ENCODE peak calls at places on chromosomes 12 and 14, in eight cellular contexts. V is BJ, A is colonic mucosa, E is GM12865, F is kidney, L is HL-60, Z is left ventricle myocardium inferior, Y is psoas muscle. K is an unnamed sample.

GRCh38 chr14:99527026-99527425 is 45.8 kb downstream of the CCNK start:
- DNase-seq in A (no peak), Y (no peak), E (no peak), F (no peak), Z (no peak), V (no peak), L (no peak), K (no peak)

GRCh38 chr14:39974036-39974435 is 541.8 kb upstream of the FBXO33 start:
- DNase-seq in F (no peak), Z (no peak), Y (no peak), L (no peak), E (peak), A (no peak), V (no peak), K (no peak)

GRCh38 chr14:36925094-36925493 is 247.3 kb downstream of the SLC25A21 start:
- DNase-seq in V (no peak), Y (no peak), A (no peak), Z (no peak), L (no peak), E (no peak), F (no peak), K (no peak)

GRCh38 chr14:99790201-99790977 is 2.8 kb upstream of the EML1 start:
- DNase-seq in Z (no peak), A (no peak), V (no peak), E (no peak), Y (no peak), L (no peak), F (no peak), K (no peak)

GRCh38 chr12:66176525-66176924 is 6.7 kb upstream of the TMBIM4 start:
- DNase-seq in Z (no peak), Y (no peak), V (no peak), E (no peak), A (no peak), F (no peak), L (no peak), K (no peak)

GRCh38 chr14:76644875-76645518 is 116.3 kb upstream of the VASH1 start:
- DNase-seq in V (no peak), Z (peak), E (peak), F (no peak), L (peak), A (no peak), Y (no peak), K (no peak)

GRCh38 chr12:93453633-93454032 is 11.9 kb upstream of the UBE2N start:
- DNase-seq in V (peak), A (no peak), Y (no peak), E (no peak), Z (no peak), F (no peak), L (no peak), K (peak)

GRCh38 chr12:131892711-131893604 is 1.5 kb upstream of the ULK1 start:
- DNase-seq in A (no peak), L (no peak), Z (no peak), Y (no peak), F (peak), V (no peak), E (no peak), K (no peak)

GRCh38 chr12:21764063-21764462 is 10.4 kb downstream of the KCNJ8 start:
- DNase-seq in A (no peak), F (no peak), V (no peak), L (no peak), Y (no peak), Z (no peak), E (no peak), K (no peak)

GRCh38 chr12:93895096-93895460 is 217.9 kb downstream of the CRADD start:
- DNase-seq in F (no peak), Z (no peak), V (no peak), E (no peak), Y (no peak), L (no peak), A (no peak), K (no peak)

GRCh38 chr14:92382677-92383076 is 59.7 kb downstream of the SLC24A4 start:
- DNase-seq in F (no peak), A (no peak), L (peak), V (no peak), Y (no peak), Z (no peak), E (no peak), K (no peak)

GRCh38 chr12:96257550-96258392 is 63.6 kb downstream of the ELK3 start:
- DNase-seq in A (no peak), E (no peak), L (no peak), F (no peak), V (no peak), Z (no peak), Y (no peak), K (no peak)

GRCh38 chr14:39434401-39434800 is 2.2 kb upstream of the FBXO33 start:
- DNase-seq in Z (no peak), E (no peak), F (no peak), V (no peak), L (no peak), Y (no peak), A (no peak), K (no peak)

GRCh38 chr12:15823360-15824128 is 34.4 kb upstream of the EPS8 start:
- DNase-seq in Y (no peak), V (no peak), E (no peak), Z (no peak), F (no peak), A (no peak), L (no peak), K (no peak)

GRCh38 chr12:39441963-39442894 is 691 bp downstream of the KIF21A start:
- DNase-seq in Y (peak), F (peak), V (no peak), Z (peak), A (peak), E (peak), L (no peak), K (no peak)

GRCh38 chr12:120630139-120630895 is 10.1 kb upstream of the CABP1 start:
- DNase-seq in Z (no peak), Y (no peak), A (no peak), F (no peak), V (no peak), L (no peak), E (no peak), K (no peak)

GRCh38 chr12:95244350-95244749 is 26.7 kb downstream of the VEZT start:
- DNase-seq in V (no peak), L (no peak), F (no peak), Y (no peak), A (no peak), Z (no peak), E (no peak), K (no peak)

GRCh38 chr14:70919774-70920173 is 12.5 kb downstream of the PCNX1 start:
- DNase-seq in F (no peak), L (no peak), V (no peak), A (no peak), Y (no peak), E (no peak), Z (no peak), K (no peak)

GRCh38 chr12:29519585-29520182 is 22.2 kb upstream of the OVCH1 start:
- DNase-seq in V (no peak), Y (no peak), E (peak), F (no peak), L (peak), A (peak), Z (no peak), K (no peak)

GRCh38 chr14:29759521-29760340 is 167.9 kb downstream of the PRKD1 start:
- DNase-seq in L (no peak), A (no peak), V (no peak), Z (no peak), F (no peak), Y (no peak), E (peak), K (no peak)

GRCh38 chr12:78698747-78699146 is 165.8 kb upstream of the SYT1 start:
- DNase-seq in Z (no peak), E (no peak), L (no peak), Y (no peak), F (no peak), V (no peak), A (no peak), K (no peak)

GRCh38 chr14:25904446-25904845 is 693.4 kb downstream of the NOVA1 start:
- DNase-seq in F (no peak), E (no peak), Y (no peak), Z (no peak), V (no peak), A (no peak), L (no peak), K (no peak)

GRCh38 chr12:18703326-18703725 is 34.5 kb downstream of the PLCZ1 start:
- DNase-seq in L (no peak), F (no peak), A (no peak), E (no peak), Y (no peak), Z (no peak), V (no peak), K (no peak)

GRCh38 chr12:54526800-54527630 is 22.4 kb upstream of the PDE1B start:
- DNase-seq in Y (no peak), Z (peak), F (no peak), V (no peak), A (peak), L (peak), E (peak), K (no peak)

GRCh38 chr14:77098470-77099353 is 654 bp downstream of the CIPC start:
- DNase-seq in A (peak), Z (peak), E (no peak), F (peak), V (no peak), L (no peak), Y (peak), K (no peak)

GRCh38 chr14:90532826-90533525 is 136.1 kb downstream of the CALM1 start:
- DNase-seq in L (no peak), F (peak), Z (no peak), A (no peak), Y (peak), E (no peak), V (no peak), K (no peak)

GRCh38 chr14:105090493-105091334 is 25.5 kb upstream of the GPR132 start:
- DNase-seq in L (peak), A (peak), Z (peak), Y (peak), E (peak), V (no peak), F (peak), K (no peak)

GRCh38 chr12:125403145-125403789 is 338.0 kb downstream of the AACS start:
- DNase-seq in V (no peak), Z (no peak), A (no peak), F (no peak), E (peak), L (peak), Y (no peak), K (no peak)

GRCh38 chr12:80268924-80269749 is 169.8 kb downstream of the OTOGL start:
- DNase-seq in F (no peak), Z (no peak), E (peak), A (no peak), Y (no peak), V (peak), L (no peak), K (peak)

DNA sequence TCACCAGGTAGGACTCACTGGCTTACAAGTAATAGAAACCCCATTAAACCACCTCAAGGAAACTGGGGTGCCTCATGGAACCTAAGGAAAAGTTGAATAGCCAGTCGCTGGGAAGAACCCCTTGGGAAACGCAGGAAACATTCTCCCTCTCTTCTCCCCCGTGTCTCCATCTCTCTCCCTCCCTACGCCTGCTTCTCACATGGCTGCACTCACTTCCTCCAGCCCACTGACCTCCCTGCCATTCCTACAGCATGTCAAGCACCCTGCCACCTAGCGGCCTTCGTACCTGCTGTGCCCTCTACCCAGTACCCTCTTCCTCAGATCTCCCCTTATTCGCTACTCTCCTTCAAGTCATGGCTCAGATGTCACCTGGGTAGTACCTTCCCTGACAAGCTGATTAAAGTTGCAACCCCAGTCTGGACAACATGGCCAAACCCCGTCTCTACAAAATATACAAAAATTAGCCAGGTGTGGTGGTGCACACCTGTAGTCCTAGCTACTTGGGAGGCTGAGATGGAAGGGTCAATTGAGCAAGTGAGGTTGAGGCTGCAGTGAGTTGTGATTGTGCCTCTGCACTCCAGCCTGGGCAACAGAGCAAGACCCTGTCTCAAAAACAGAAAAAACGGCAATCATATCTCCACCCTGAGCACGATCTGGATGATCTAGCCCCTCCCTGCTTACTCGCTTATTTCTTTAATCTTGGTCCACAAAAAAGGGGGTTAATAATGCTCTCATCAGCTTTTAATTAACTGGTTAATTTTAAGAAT is 6.4 kb upstream of the DTX1 start:
- DNase-seq in E (peak), F (peak), A (no peak), V (no peak), L (peak), Z (no peak), Y (no peak), K (no peak)
- TF ChIP-seq CTCF in E (peak), F (peak), A (no peak), V (peak), L (peak), Z (peak), Y (no peak), K (no peak)

DNA sequence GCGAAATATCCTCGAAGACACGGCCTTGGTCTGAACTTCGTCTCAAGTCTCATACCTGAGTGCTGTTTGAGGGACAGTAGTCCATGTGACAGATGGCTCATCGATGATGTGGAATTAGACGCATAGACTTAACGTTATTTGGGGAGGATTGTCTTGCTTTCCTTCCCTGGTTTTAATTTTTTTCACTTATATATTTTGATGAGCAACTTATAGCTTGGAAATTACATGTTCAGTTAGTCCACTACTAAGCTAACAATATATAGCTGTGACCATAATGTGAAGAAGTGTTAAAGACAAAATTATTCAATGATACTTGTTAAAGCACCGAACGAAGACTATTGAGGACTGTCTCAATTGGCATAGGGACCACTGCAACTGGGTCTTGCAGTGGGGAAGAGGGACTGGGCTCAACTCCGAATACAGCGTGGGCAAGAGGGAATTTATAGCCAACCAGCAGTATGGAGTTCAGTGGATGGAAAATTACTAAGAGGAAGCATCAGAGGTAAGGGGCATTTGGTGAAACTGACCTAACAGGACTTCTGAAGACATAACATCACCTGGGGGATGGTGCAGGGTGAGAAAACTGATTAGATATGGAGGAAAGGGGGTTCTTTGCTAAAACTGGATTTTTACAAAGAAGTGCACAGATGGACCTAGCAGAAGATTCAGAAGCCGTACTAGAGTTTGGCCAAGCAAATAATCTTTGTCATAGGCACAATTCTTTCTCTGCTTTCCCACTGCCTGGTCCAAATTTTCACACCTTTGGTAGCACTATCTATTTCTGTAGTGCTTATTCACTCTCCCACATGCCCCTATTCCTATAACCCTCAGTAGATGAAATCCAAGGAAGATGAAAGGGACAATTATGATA is 910 bp upstream of the TM7SF3 start:
- DNase-seq in Z (no peak), V (no peak), L (peak), E (peak), A (peak), F (no peak), Y (no peak), K (no peak)
- H3K4me3 ChIP-seq in Z (peak), V (peak), L (peak), E (peak), A (peak), F (peak), Y (peak), K (peak)

GRCh38 chr12:13561923-13562322 is 365.4 kb downstream of the EMP1 start:
- DNase-seq in L (no peak), Z (no peak), V (no peak), A (no peak), E (no peak), F (no peak), Y (no peak), K (no peak)

GRCh38 chr12:13562915-13563742 is 366.6 kb downstream of the EMP1 start:
- DNase-seq in L (no peak), E (no peak), F (peak), Y (peak), A (no peak), V (no peak), Z (no peak), K (no peak)

GRCh38 chr12:13563743-13564125 is 367.2 kb downstream of the EMP1 start:
- DNase-seq in E (no peak), Y (no peak), L (no peak), V (no peak), Z (no peak), F (no peak), A (no peak), K (no peak)

GRCh38 chr12:13566286-13566685 is 369.8 kb downstream of the EMP1 start:
- DNase-seq in A (no peak), F (no peak), Y (no peak), Z (no peak), L (no peak), V (no peak), E (no peak), K (no peak)

GRCh38 chr12:13564266-13564810 is 367.8 kb downstream of the EMP1 start:
- DNase-seq in A (no peak), Y (no peak), L (no peak), Z (no peak), F (peak), V (no peak), E (no peak), K (no peak)
- TF ChIP-seq CTCF in A (no peak), Y (no peak), L (no peak), Z (no peak), F (no peak), V (no peak), E (no peak), K (no peak)

GRCh38 chr14:53946404-53947400 is 9.9 kb downstream of the BMP4 start:
- DNase-seq in Z (no peak), F (peak), V (no peak), L (no peak), A (no peak), Y (no peak), E (no peak), K (no peak)
- H3K4me3 ChIP-seq in Z (peak), F (peak), V (no peak), L (no peak), A (peak), Y (peak), E (no peak), K (no peak)

DNA sequence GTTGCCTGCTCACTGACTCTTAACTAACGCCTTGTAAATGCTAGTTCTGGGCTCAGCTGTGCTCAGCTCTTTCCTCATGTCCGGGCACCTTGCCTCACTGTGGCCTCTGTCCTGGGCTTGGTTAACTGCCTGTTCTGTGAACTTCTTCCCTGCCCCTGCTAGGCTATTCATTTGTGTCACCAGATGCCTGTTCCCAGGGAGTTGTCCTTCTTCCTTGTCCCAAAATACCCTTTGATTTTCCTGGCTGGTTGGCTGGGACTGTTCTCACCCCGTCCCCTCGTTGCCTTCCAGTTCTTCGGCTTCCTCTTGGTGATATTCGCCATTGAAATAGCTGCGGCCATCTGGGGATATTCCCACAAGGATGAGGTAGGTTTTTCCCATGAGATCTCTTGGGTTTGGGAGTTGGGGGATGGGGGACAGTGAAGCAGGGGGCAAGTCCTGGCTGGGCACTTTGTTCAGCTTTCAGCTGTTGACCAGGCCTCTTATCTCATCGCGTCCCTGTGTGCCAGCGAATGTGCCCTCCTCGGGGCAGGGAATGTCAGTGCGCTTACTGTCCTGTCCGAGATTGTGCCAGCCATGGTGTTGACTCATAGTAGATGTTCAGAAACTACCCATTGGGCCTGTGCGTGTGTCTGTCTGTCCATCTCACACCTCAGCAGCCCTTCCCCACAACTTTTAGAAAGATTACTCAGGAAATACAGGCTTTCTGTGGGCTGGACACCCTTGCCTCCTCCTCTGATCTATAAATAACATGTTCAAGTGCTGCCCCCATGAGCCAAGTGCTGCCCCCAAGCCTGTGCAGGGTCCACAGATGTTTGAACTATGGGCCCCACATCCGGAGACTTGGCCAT is 33.1 kb downstream of the CD9 start:
- DNase-seq in V (no peak), A (peak), Y (peak), Z (no peak), E (no peak), F (peak), L (peak), K (no peak)
- TF ChIP-seq CTCF in V (no peak), A (no peak), Y (no peak), Z (no peak), E (no peak), F (no peak), L (no peak), K (no peak)

DNA sequence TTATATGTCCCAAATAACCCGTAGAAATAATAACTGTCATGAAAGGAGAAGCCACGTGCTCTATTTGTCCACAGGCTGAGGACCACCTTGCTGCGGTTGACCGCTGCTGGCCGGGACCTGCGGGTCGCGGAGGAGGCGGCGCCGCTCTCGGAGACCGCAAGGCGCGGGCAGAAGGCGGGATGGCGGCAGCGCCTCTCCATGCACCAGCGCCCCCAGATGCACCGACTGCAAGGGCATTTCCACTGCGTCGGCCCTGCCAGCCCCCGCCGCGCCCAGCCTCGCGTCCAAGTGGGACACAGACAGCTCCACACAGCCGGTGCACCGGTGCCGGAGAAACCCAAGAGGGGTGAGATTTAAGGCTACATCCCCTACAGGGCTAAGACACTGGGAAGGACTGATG is 21.0 kb downstream of the RPGRIP1 start:
- DNase-seq in F (no peak), A (no peak), V (no peak), Z (peak), Y (no peak), E (peak), L (peak), K (no peak)
- H3K4me3 ChIP-seq in F (peak), A (peak), V (no peak), Z (peak), Y (peak), E (peak), L (peak), K (no peak)

GRCh38 chr12:88242939-88243338 is 100.8 kb downstream of the TMTC3 start:
- DNase-seq in V (no peak), E (no peak), A (no peak), Y (no peak), Z (no peak), L (no peak), F (no peak), K (no peak)
- TF ChIP-seq CTCF in V (no peak), E (no peak), A (no peak), Y (no peak), Z (no peak), L (no peak), F (no peak), K (no peak)

K was measured in AG04449.